ENCODE peak calls at places on chromosomes 7 and 10, in four cellular contexts. E is mammary epithelial cell, R is prostate gland, W is cardiac muscle cell. U is an unnamed sample.

GRCh38 chr10:101046332-101047238 is 15.2 kb upstream of the KAZALD1 start:
- DNase-seq in E (no peak), R (no peak), W (no peak), U (no peak)

GRCh38 chr7:28865494-28866257 is 92.5 kb downstream of the TRIL start:
- DNase-seq in E (no peak), R (no peak), W (peak; percentile 9), U (no peak)

GRCh38 chr7:132298782-132299181 is 277.5 kb downstream of the PLXNA4 start:
- DNase-seq in E (peak; percentile 12), R (no peak), W (peak; percentile 61), U (no peak)

GRCh38 chr10:21334891-21335696 is 190.4 kb downstream of the SKIDA1 start:
- DNase-seq in E (peak; percentile 89), R (peak; percentile 79), W (peak; percentile 90), U (no peak)

GRCh38 chr7:147276783-147277370 is 1160.3 kb downstream of the CNTNAP2 start:
- DNase-seq in E (no peak), R (no peak), W (no peak), U (no peak)

GRCh38 chr10:110861930-110862677 is 9.6 kb upstream of the PDCD4 start:
- DNase-seq in E (peak; percentile 100), R (peak; percentile 59), W (no peak), U (no peak)

GRCh38 chr7:112414855-112415490 is 35.3 kb upstream of the IFRD1 start:
- DNase-seq in E (peak; percentile 30), R (no peak), W (peak; percentile 60), U (no peak)

GRCh38 chr7:91949221-91950009 is 8.8 kb downstream of the AKAP9 start:
- DNase-seq in E (peak; percentile 24), R (no peak), W (peak; percentile 12), U (no peak)

GRCh38 chr10:64574371-64574770 is 1053.2 kb downstream of the REEP3 start:
- DNase-seq in E (no peak), R (no peak), W (no peak), U (no peak)

GRCh38 chr7:25844109-25844915 is 307.7 kb upstream of the NFE2L3 start:
- DNase-seq in E (no peak), R (no peak), W (peak; percentile 87), U (no peak)

GRCh38 chr10:98257961-98258360 is 10.0 kb downstream of the LOXL4 start:
- DNase-seq in E (no peak), R (no peak), W (no peak), U (no peak)

GRCh38 chr7:137934941-137935848 is 66.7 kb downstream of the CREB3L2 start:
- DNase-seq in E (no peak), R (no peak), W (no peak), U (no peak)

DNA sequence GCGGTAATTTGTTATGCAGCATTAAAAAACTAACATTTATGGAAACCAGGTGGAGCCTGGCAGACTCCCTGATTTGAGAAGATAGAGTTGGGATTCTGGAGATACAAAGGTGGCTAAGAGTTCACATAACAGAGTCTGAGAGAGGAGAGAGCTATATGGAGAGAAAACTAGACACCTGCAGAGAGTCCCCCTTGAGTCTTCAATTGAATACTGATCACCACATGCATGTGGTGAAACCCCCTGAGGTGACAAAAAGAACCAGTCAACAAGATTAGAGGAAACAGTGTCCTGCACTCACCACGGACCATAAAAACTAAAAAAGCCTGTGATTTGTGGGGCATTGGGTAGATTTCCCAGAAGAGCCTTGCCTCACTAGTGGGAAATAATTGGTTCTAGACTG is 10.1 kb downstream of the GIMAP2 start:
- DNase-seq in E (no peak), R (no peak), W (no peak), U (no peak)
- H3K9me3 ChIP-seq in E (no peaks in the 10 kb centered on the region), R (no peaks in the 10 kb centered on the region), W (no peaks in the 10 kb centered on the region), U (peaks cover 11% of the 10 kb centered on the region)

DNA sequence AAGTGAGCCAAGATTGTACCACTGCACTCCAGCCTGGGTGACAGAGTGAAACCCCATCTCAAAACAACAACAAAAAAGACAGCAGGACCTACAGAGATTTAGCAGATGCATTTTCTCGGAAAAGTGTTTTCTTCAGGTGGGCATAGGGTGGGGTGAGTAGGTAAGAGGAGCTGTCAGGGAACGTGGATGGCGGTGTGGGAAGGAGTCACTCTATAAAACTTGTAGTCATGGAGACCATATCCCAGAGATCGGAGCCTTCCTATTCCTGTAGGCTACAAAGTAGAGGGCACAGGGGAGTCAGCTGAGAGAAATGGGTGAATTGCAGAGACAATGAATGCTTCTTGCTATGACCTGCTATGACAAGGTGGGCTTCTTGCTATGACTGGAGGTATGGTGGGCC is 283.0 kb upstream of the FOXK1 start:
- DNase-seq in E (no peak), R (no peak), W (no peak), U (no peak)
- H3K9me3 ChIP-seq in E (peaks cover 11% of the 10 kb centered on the region), R (no peaks in the 10 kb centered on the region), W (no peaks in the 10 kb centered on the region), U (no peaks in the 10 kb centered on the region)

DNA sequence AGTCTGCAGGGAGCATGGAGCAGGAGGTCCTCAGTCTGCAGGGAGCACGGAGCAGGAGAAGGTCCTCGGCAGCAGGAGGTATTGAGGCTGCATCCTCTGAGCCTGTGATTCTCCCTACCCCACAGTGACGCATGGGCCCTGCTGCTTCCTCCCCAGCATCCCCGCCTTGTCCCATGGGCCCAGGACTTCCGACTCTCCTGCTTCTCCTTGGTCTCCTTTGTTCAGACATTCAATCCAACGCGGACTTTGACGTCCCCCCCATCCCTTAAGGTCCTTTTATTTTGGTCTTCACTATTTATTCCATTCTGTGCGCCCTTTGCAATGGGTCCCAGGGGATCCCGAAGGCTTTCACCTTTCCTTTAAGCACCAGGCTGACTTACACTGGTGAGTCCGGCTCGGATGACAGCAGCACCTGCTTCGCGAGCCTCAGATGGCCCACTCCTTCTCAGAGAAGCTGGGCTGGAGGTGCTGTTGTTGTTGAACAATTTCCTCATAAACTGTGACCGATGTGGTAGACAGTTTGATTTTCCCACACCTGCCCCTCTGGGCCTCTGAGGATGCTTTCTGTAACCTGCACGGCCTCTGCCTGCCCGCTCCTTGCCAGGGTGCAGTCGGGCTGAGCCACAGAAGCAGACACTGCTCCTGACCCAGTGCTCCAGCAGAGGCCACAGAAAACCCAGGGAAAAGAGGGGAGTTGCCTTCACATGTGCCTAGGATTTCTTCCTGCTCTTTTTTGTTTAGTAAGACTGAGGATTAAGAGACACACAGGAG is 407.2 kb upstream of the SHH start:
- DNase-seq in E (no peak), R (no peak), W (no peak), U (no peak)
- H3K9me3 ChIP-seq in E (peaks cover 11% of the 10 kb centered on the region), R (no peaks in the 10 kb centered on the region), W (no peaks in the 10 kb centered on the region), U (no peaks in the 10 kb centered on the region)

GRCh38 chr10:130338588-130339070 is 202.4 kb downstream of the GLRX3 start:
- DNase-seq in E (no peak), R (peak; percentile 2), W (no peak), U (no peak)

GRCh38 chr10:130339091-130339490 is 202.9 kb downstream of the GLRX3 start:
- DNase-seq in E (no peak), R (no peak), W (no peak), U (no peak)

GRCh38 chr10:130341325-130341724 is 205.1 kb downstream of the GLRX3 start:
- DNase-seq in E (no peak), R (no peak), W (no peak), U (no peak)

GRCh38 chr10:130339911-130340310 is 203.7 kb downstream of the GLRX3 start:
- DNase-seq in E (no peak), R (no peak), W (no peak), U (no peak)

DNA sequence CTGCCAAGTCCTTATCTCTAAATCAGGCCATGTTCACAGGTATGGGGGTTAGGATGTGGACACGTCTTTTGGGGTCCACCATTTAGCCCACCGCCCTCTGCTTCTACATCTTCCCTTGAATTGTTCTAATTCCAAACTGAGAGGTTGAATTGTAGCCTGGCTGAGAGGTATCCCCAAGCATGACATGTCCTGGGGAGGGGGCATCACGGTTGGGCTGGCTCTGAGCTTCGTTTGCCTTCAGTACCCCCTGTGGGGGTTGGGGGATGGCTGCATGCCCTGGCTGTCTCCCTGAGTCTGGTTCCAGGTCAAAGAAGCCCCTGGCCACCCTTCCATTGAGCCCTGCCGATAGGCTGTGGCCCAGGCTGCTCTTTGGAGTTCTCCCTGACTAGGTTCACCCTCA is 204.6 kb downstream of the GLRX3 start:
- DNase-seq in E (no peak), R (no peak), W (no peak), U (no peak)
- H3K9me3 ChIP-seq in E (peaks cover 33% of the 10 kb centered on the region), R (no peaks in the 10 kb centered on the region), W (no peaks in the 10 kb centered on the region), U (peaks cover 1% of the 10 kb centered on the region)

GRCh38 chr7:154342971-154343633 is 290.9 kb downstream of the DPP6 start:
- DNase-seq in E (no peak), R (no peak), W (no peak), U (no peak)

GRCh38 chr7:154343778-154344412 is 291.7 kb downstream of the DPP6 start:
- DNase-seq in E (no peak), R (no peak), W (no peak), U (no peak)

GRCh38 chr7:154350892-154351291 is 298.7 kb downstream of the DPP6 start:
- DNase-seq in E (no peak), R (no peak), W (no peak), U (no peak)

GRCh38 chr7:154345093-154345492 is 292.9 kb downstream of the DPP6 start:
- DNase-seq in E (no peak), R (no peak), W (no peak), U (no peak)

DNA sequence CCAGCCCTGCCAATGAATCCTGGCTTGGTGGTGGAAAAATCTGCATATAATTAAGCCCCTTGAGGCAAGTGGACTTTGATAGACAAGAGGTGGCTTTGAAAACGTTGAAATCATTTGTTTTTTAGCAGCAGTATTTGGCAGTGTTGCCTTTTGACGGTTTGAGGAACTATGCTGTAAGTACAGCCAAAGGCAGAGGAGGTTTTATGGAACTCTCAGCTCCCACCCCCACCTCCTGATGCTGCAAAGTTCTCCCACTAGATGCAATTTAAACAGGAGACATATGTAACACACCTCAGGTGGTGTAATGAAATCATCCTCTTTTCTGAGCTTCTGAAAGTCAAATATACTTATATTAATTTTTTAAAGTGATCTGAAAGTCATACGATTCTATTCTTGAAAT is 295.7 kb downstream of the DPP6 start:
- DNase-seq in E (no peak), R (no peak), W (no peak), U (no peak)
- H3K9me3 ChIP-seq in E (peaks cover 15% of the 10 kb centered on the region), R (no peaks in the 10 kb centered on the region), W (no peaks in the 10 kb centered on the region), U (no peaks in the 10 kb centered on the region)

DNA sequence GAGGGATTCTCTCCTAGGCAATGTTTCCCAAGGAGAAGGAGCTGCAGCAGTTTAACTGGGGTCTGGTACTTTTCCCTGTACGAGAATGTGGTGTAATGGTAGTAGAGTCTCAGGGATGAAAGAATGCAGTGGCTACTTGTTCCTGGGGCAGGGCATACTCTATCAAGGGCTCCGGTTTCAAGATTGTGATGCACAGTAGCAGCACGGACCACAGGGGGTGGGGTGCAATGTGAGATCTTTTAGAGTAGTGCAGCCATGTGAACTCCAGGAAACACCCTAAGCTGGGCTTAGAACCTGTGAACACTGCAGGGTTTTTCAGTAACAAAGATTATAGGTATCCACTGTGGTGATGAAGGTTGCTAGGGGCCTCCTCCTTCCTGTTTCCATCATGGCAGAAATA is 903.9 kb downstream of the NRG3 start:
- DNase-seq in E (no peak), R (no peak), W (no peak), U (no peak)
- H3K9me3 ChIP-seq in E (no peaks in the 10 kb centered on the region), R (no peaks in the 10 kb centered on the region), W (no peaks in the 10 kb centered on the region), U (no peaks in the 10 kb centered on the region)

DNA sequence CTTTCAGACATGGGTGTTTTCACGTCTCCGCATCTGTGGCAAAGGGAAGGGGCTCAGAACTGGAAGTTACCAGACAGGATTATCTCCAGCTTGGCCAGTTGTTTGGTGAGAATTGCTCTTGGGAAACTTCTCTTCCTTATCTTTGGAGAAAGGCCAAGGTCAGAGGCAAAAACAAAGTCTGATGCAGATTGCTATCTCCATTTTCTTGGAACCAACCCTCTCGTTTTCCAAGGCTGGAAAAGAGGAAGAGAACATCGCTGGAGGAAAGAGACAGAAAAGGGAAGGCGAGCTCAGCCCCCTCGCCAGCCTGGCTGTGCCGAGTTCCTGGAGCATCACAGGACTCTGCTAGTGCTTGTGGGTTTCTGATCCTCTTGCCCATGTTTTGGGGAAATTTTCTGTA is 396.8 kb upstream of the SHH start:
- DNase-seq in E (no peak), R (no peak), W (no peak), U (no peak)
- H3K9me3 ChIP-seq in E (no peaks in the 10 kb centered on the region), R (no peaks in the 10 kb centered on the region), W (no peaks in the 10 kb centered on the region), U (no peaks in the 10 kb centered on the region)

GRCh38 chr7:157618823-157619606 is 282.2 kb downstream of the DNAJB6 start:
- DNase-seq in E (no peak), R (no peak), W (no peak), U (no peak)
- H3K9me3 ChIP-seq in E (peaks cover 37% of the 10 kb centered on the region), R (no peaks in the 10 kb centered on the region), W (no peaks in the 10 kb centered on the region), U (no peaks in the 10 kb centered on the region)